ENCODE peak calls at places on chromosomes 11 and 22, in six cellular contexts. One of them, this sample, is unnamed.

GRCh38 chr22:48736593-48737460 is 1090.8 kb downstream of the BRD1 start:
- DNase-seq in A549: no peak
- DNase-seq in germinal center: no peak
- DNase-seq in stimulated activated CD8-positive, alpha-beta memory T cell treated with anti-CD3 and anti-CD28 coated beads, Interleukin-12 subunit alpha, Interleukin-12 subunit beta, amount 100 ng/mL, for 4 hours: no peak
- DNase-seq in astrocyte of the spinal cord: no peak
- DNase-seq in hippocampal formation: no peak
- DNase-seq in this sample: no peak

GRCh38 chr11:13329670-13330401 is 52.2 kb downstream of the BMAL1 start:
- DNase-seq in A549: no peak
- DNase-seq in germinal center: no peak
- DNase-seq in stimulated activated CD8-positive, alpha-beta memory T cell treated with anti-CD3 and anti-CD28 coated beads, Interleukin-12 subunit alpha, Interleukin-12 subunit beta, amount 100 ng/mL, for 4 hours: no peak
- DNase-seq in astrocyte of the spinal cord: no peak
- DNase-seq in hippocampal formation: no peak
- DNase-seq in this sample: peak

GRCh38 chr11:28140689-28141455 is 32.7 kb downstream of the METTL15 start:
- DNase-seq in A549: no peak
- DNase-seq in germinal center: no peak
- DNase-seq in stimulated activated CD8-positive, alpha-beta memory T cell treated with anti-CD3 and anti-CD28 coated beads, Interleukin-12 subunit alpha, Interleukin-12 subunit beta, amount 100 ng/mL, for 4 hours: no peak
- DNase-seq in astrocyte of the spinal cord: no peak
- DNase-seq in hippocampal formation: no peak
- DNase-seq in this sample: no peak

GRCh38 chr11:118655486-118656190 is 23.8 kb downstream of the TREH start:
- DNase-seq in A549: no peak
- DNase-seq in germinal center: no peak
- DNase-seq in stimulated activated CD8-positive, alpha-beta memory T cell treated with anti-CD3 and anti-CD28 coated beads, Interleukin-12 subunit alpha, Interleukin-12 subunit beta, amount 100 ng/mL, for 4 hours: no peak
- DNase-seq in astrocyte of the spinal cord: no peak
- DNase-seq in hippocampal formation: no peak
- DNase-seq in this sample: no peak

GRCh38 chr11:34633990-34634725 is 13.3 kb downstream of the EHF start:
- DNase-seq in A549: peak
- DNase-seq in germinal center: peak
- DNase-seq in stimulated activated CD8-positive, alpha-beta memory T cell treated with anti-CD3 and anti-CD28 coated beads, Interleukin-12 subunit alpha, Interleukin-12 subunit beta, amount 100 ng/mL, for 4 hours: no peak
- DNase-seq in astrocyte of the spinal cord: no peak
- DNase-seq in hippocampal formation: no peak
- DNase-seq in this sample: no peak

GRCh38 chr11:122850076-122850631 is 11.9 kb downstream of the CRTAM start:
- DNase-seq in A549: no peak
- DNase-seq in germinal center: no peak
- DNase-seq in stimulated activated CD8-positive, alpha-beta memory T cell treated with anti-CD3 and anti-CD28 coated beads, Interleukin-12 subunit alpha, Interleukin-12 subunit beta, amount 100 ng/mL, for 4 hours: peak
- DNase-seq in astrocyte of the spinal cord: peak
- DNase-seq in hippocampal formation: no peak
- DNase-seq in this sample: peak

GRCh38 chr11:28072321-28072720 is 35.6 kb downstream of the KIF18A start:
- DNase-seq in A549: no peak
- DNase-seq in germinal center: no peak
- DNase-seq in stimulated activated CD8-positive, alpha-beta memory T cell treated with anti-CD3 and anti-CD28 coated beads, Interleukin-12 subunit alpha, Interleukin-12 subunit beta, amount 100 ng/mL, for 4 hours: no peak
- DNase-seq in astrocyte of the spinal cord: peak
- DNase-seq in hippocampal formation: no peak
- DNase-seq in this sample: peak

GRCh38 chr11:12042215-12042676 is 33.8 kb upstream of the DKK3 start:
- DNase-seq in A549: peak
- DNase-seq in germinal center: no peak
- DNase-seq in stimulated activated CD8-positive, alpha-beta memory T cell treated with anti-CD3 and anti-CD28 coated beads, Interleukin-12 subunit alpha, Interleukin-12 subunit beta, amount 100 ng/mL, for 4 hours: no peak
- DNase-seq in astrocyte of the spinal cord: peak
- DNase-seq in hippocampal formation: no peak
- DNase-seq in this sample: peak

GRCh38 chr11:44708063-44708462 is 18.7 kb upstream of the TSPAN18 start:
- DNase-seq in A549: no peak
- DNase-seq in germinal center: no peak
- DNase-seq in stimulated activated CD8-positive, alpha-beta memory T cell treated with anti-CD3 and anti-CD28 coated beads, Interleukin-12 subunit alpha, Interleukin-12 subunit beta, amount 100 ng/mL, for 4 hours: no peak
- DNase-seq in astrocyte of the spinal cord: no peak
- DNase-seq in hippocampal formation: no peak
- DNase-seq in this sample: no peak